ENCODE peak calls at places on chromosomes 6 and 20, in six cellular contexts. G, Q, E, B, L and J are unnamed samples.

GRCh38 chr6:153790048-153790447 is 249.0 kb upstream of the OPRM1 start:
- DNase-seq in G (peak), Q (peak), E (peak), B (peak), L (no peak), J (no peak)

GRCh38 chr6:166687070-166687469 is 60.0 kb upstream of the RPS6KA2 start:
- DNase-seq in G (no peak), Q (no peak), E (no peak), B (no peak), L (no peak), J (no peak)

GRCh38 chr6:190596-191395 is 101.5 kb upstream of the DUSP22 start:
- DNase-seq in G (peak), Q (no peak), E (no peak), B (no peak), L (no peak), J (no peak)

GRCh38 chr20:51362254-51362653 is 180.3 kb downstream of the NFATC2 start:
- DNase-seq in G (no peak), Q (no peak), E (no peak), B (no peak), L (no peak), J (no peak)

GRCh38 chr6:15417811-15418210 is 171.9 kb downstream of the JARID2 start:
- DNase-seq in G (no peak), Q (no peak), E (peak), B (no peak), L (no peak), J (no peak)

GRCh38 chr6:16752206-16752867 is 8.9 kb downstream of the ATXN1 start:
- DNase-seq in G (peak), Q (no peak), E (peak), B (peak), L (no peak), J (no peak)

GRCh38 chr6:170006524-170007467 is 255.4 kb downstream of the ERMARD start:
- DNase-seq in G (no peak), Q (no peak), E (no peak), B (no peak), L (peak), J (no peak)

GRCh38 chr20:58818585-58819285 is 32.0 kb downstream of the GNAS-AS1 start:
- DNase-seq in G (no peak), Q (no peak), E (peak), B (no peak), L (no peak), J (no peak)

GRCh38 chr6:110662468-110663211 is 152.6 kb downstream of the CDK19 start:
- DNase-seq in G (no peak), Q (no peak), E (peak), B (no peak), L (no peak), J (no peak)

GRCh38 chr6:53920881-53921280 is 126.1 kb downstream of the LRRC1 start:
- DNase-seq in G (no peak), Q (no peak), E (no peak), B (no peak), L (no peak), J (no peak)

GRCh38 chr6:169046483-169047192 is 207.0 kb downstream of the THBS2 start:
- DNase-seq in G (no peak), Q (no peak), E (peak), B (no peak), L (no peak), J (no peak)

DNA sequence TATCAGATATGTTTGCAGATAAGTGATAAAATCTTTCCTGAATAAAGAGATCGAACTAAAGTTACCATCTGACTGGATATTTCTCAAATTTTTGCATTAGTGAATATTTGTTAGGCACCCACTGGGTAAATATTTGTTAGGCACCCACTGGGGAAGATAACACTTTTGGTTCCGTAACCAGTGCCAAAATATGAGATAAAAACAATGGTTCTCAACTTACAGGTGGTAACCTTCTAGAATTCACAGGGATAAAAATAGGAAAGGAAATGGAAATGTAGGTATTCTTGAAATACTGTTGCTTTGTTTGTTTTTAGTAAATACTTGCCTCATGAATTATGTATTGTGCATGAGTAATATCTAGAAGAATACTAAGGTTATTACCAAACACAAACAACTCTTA is 245.0 kb upstream of the KHDRBS2 start:
- DNase-seq in G (no peak), Q (no peak), E (no peak), B (no peak), L (no peak), J (no peak)
- TF ChIP-seq RAD21 in G (no peak), Q (no peak), E (no peak), B (no peak), L (no peak), J (no peak)

GRCh38 chr6:93417421-93417996 is 1.9 kb downstream of the EPHA7 start:
- DNase-seq in G (no peak), Q (peak), E (no peak), B (peak), L (no peak), J (no peak)
- TF ChIP-seq USF2 in G (no peak), Q (no peak), E (no peak), B (no peak), L (no peak), J (no peak)

GRCh38 chr20:57390604-57391438 is at the start of gene RBM38:
- DNase-seq in G (peak), Q (peak), E (peak), B (peak), L (no peak), J (peak)

GRCh38 chr20:57388953-57389694 is 2.1 kb upstream of the RBM38 start:
- DNase-seq in G (peak), Q (no peak), E (peak), B (no peak), L (no peak), J (peak)

GRCh38 chr20:57391439-57392129 is 388 bp downstream of the RBM38 start:
- DNase-seq in G (no peak), Q (peak), E (no peak), B (no peak), L (no peak), J (peak)

GRCh38 chr20:57387945-57388351 is 3.2 kb upstream of the RBM38 start:
- DNase-seq in G (no peak), Q (no peak), E (no peak), B (no peak), L (no peak), J (no peak)

DNA sequence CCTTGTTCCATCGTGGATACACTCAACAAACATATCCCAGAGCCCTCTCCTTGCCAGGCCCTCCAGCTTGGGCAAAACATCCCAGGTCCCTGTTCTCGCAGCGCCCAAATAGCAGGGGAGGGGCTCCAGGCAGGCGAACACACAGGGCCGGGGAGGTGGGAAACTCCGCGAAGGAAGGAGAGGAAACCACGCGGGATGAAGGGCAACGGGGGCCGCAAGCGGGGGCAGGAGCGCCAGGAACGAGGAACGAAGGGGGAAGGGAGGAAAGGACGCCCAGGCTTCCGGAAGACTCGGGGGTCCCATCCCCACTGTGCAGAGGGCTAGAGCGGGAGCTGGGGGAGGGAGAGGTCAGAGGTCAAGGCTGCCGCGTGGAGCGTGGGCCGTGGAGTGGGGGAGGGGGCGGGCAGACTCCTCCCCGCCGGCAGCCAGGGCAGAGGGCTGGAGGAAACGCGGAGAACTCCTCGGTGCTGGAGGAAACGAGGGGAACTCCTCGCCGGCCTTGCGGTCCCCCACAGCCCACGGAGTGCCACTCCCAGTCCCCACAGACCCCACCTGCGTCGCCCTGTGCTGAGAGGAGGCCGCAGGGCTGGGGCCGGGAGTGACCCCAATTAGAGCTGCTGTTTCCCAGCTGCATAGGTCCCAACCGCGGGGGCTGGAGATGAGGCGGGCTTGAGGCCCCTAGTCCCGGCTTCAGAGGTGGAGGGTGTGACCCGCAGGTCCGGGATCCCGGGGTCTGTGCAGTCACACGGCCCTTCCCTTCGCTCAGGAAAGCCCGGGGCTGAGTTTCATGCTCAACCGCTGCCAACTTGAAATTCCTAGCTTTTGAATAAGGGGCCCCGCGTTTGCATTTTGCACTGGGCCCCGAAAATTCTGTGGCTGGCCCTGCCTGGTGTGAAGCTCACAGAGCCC is 1.2 kb upstream of the RBM38 start:
- DNase-seq in G (no peak), Q (no peak), E (no peak), B (no peak), L (no peak), J (peak)
- TF ChIP-seq RAD21 in G (no peak), Q (no peak), E (no peak), B (no peak), L (no peak), J (no peak)

GRCh38 chr20:37204056-37204455 is 24.7 kb upstream of the MROH8 start:
- DNase-seq in G (no peak), Q (no peak), E (no peak), B (no peak), L (no peak), J (no peak)

GRCh38 chr20:37209661-37210314 is 30.4 kb upstream of the MROH8 start:
- DNase-seq in G (no peak), Q (no peak), E (no peak), B (no peak), L (no peak), J (no peak)

GRCh38 chr20:37205130-37205529 is 25.8 kb upstream of the MROH8 start:
- DNase-seq in G (no peak), Q (no peak), E (no peak), B (no peak), L (no peak), J (no peak)

GRCh38 chr20:37209193-37209592 is 29.8 kb upstream of the MROH8 start:
- DNase-seq in G (no peak), Q (no peak), E (no peak), B (no peak), L (no peak), J (no peak)

GRCh38 chr20:37207176-37207575 is 27.8 kb upstream of the MROH8 start:
- DNase-seq in G (no peak), Q (no peak), E (no peak), B (no peak), L (no peak), J (no peak)
- TF ChIP-seq USF2 in G (no peak), Q (no peak), E (no peak), B (no peak), L (no peak), J (no peak)

GRCh38 chr20:57544838-57545564 is 15.9 kb upstream of the PCK1 start:
- DNase-seq in G (no peak), Q (no peak), E (no peak), B (no peak), L (no peak), J (peak)

GRCh38 chr20:57543754-57544153 is 17.2 kb upstream of the PCK1 start:
- DNase-seq in G (no peak), Q (no peak), E (no peak), B (no peak), L (no peak), J (no peak)

GRCh38 chr20:57548177-57549058 is 12.5 kb upstream of the PCK1 start:
- DNase-seq in G (no peak), Q (no peak), E (no peak), B (no peak), L (no peak), J (no peak)

GRCh38 chr20:57547250-57547649 is 13.7 kb upstream of the PCK1 start:
- DNase-seq in G (peak), Q (no peak), E (peak), B (peak), L (no peak), J (no peak)

GRCh38 chr20:57545927-57546662 is 14.8 kb upstream of the PCK1 start:
- DNase-seq in G (no peak), Q (no peak), E (no peak), B (no peak), L (no peak), J (no peak)
- TF ChIP-seq RAD21 in G (no peak), Q (no peak), E (no peak), B (no peak), L (no peak), J (no peak)